ENCODE peak calls at places on chromosomes 13 and 19, in six cellular contexts. One of them, this sample, is unnamed. For H3K4me1, the result is how much of the 10 kb centered on the place peaks cover.

GRCh38 chr13:27622881-27623280 is 1.2 kb downstream of the POLR1D start:
- DNase-seq in Peyer's patch: no peak
- DNase-seq in astrocyte: no peak
- DNase-seq in GM23338: no peak
- DNase-seq in iPS DF 6.9: no peak
- DNase-seq in left ventricle myocardium inferior: no peak
- DNase-seq in this sample: no peak

GRCh38 chr13:20451397-20451796 is 74.3 kb downstream of the CRYL1 start:
- DNase-seq in Peyer's patch: no peak
- DNase-seq in astrocyte: no peak
- DNase-seq in GM23338: no peak
- DNase-seq in iPS DF 6.9: no peak
- DNase-seq in left ventricle myocardium inferior: no peak
- DNase-seq in this sample: no peak

GRCh38 chr13:40061466-40062450 is 406.3 kb downstream of the COG6 start:
- DNase-seq in Peyer's patch: no peak
- DNase-seq in astrocyte: peak
- DNase-seq in GM23338: no peak
- DNase-seq in iPS DF 6.9: no peak
- DNase-seq in left ventricle myocardium inferior: no peak
- DNase-seq in this sample: no peak

GRCh38 chr13:35527451-35527850 is 51.0 kb upstream of the MAB21L1 start:
- DNase-seq in Peyer's patch: no peak
- DNase-seq in astrocyte: no peak
- DNase-seq in GM23338: no peak
- DNase-seq in iPS DF 6.9: no peak
- DNase-seq in left ventricle myocardium inferior: no peak
- DNase-seq in this sample: no peak

GRCh38 chr13:109704771-109705628 is 81.4 kb downstream of the IRS2 start:
- DNase-seq in Peyer's patch: no peak
- DNase-seq in astrocyte: no peak
- DNase-seq in GM23338: no peak
- DNase-seq in iPS DF 6.9: no peak
- DNase-seq in left ventricle myocardium inferior: peak
- DNase-seq in this sample: no peak

GRCh38 chr19:1938071-1938470 is 2.9 kb upstream of the CSNK1G2 start:
- DNase-seq in Peyer's patch: no peak
- DNase-seq in astrocyte: no peak
- DNase-seq in GM23338: no peak
- DNase-seq in iPS DF 6.9: no peak
- DNase-seq in left ventricle myocardium inferior: no peak
- DNase-seq in this sample: no peak

GRCh38 chr13:59774511-59774911 is 389.2 kb downstream of the DIAPH3 start:
- DNase-seq in Peyer's patch: no peak
- DNase-seq in astrocyte: peak
- DNase-seq in GM23338: peak
- DNase-seq in iPS DF 6.9: no peak
- DNase-seq in left ventricle myocardium inferior: no peak
- DNase-seq in this sample: no peak

GRCh38 chr19:52689804-52690394 is 44.9 kb downstream of the ZNF611 start:
- DNase-seq in Peyer's patch: peak
- DNase-seq in astrocyte: no peak
- DNase-seq in GM23338: peak
- DNase-seq in iPS DF 6.9: no peak
- DNase-seq in left ventricle myocardium inferior: peak
- DNase-seq in this sample: peak

GRCh38 chr13:112768795-112769411 is 79.1 kb downstream of the ATP11A start:
- DNase-seq in Peyer's patch: no peak
- DNase-seq in astrocyte: no peak
- DNase-seq in GM23338: no peak
- DNase-seq in iPS DF 6.9: no peak
- DNase-seq in left ventricle myocardium inferior: peak
- DNase-seq in this sample: no peak

GRCh38 chr19:55641376-55642152 is 762 bp downstream of the ZNF580 start:
- DNase-seq in Peyer's patch: no peak
- DNase-seq in astrocyte: peak
- DNase-seq in GM23338: peak
- DNase-seq in iPS DF 6.9: no peak
- DNase-seq in left ventricle myocardium inferior: no peak
- DNase-seq in this sample: no peak

GRCh38 chr13:29901714-29902631 is 51.6 kb upstream of the UBL3 start:
- DNase-seq in Peyer's patch: no peak
- DNase-seq in astrocyte: peak
- DNase-seq in GM23338: no peak
- DNase-seq in iPS DF 6.9: no peak
- DNase-seq in left ventricle myocardium inferior: peak
- DNase-seq in this sample: peak

GRCh38 chr19:1849132-1849474 is 820 bp upstream of the REXO1 start:
- DNase-seq in Peyer's patch: no peak
- DNase-seq in astrocyte: no peak
- DNase-seq in GM23338: no peak
- DNase-seq in iPS DF 6.9: no peak
- DNase-seq in left ventricle myocardium inferior: no peak
- DNase-seq in this sample: no peak

GRCh38 chr13:38570706-38571105 is 116.2 kb upstream of the FREM2 start:
- DNase-seq in Peyer's patch: no peak
- DNase-seq in astrocyte: no peak
- DNase-seq in GM23338: no peak
- DNase-seq in iPS DF 6.9: no peak
- DNase-seq in left ventricle myocardium inferior: no peak
- DNase-seq in this sample: no peak

GRCh38 chr13:110716235-110716505 is 2.7 kb downstream of the ING1 start:
- DNase-seq in Peyer's patch: peak
- DNase-seq in astrocyte: no peak
- DNase-seq in GM23338: peak
- DNase-seq in iPS DF 6.9: no peak
- DNase-seq in left ventricle myocardium inferior: no peak
- DNase-seq in this sample: peak

GRCh38 chr19:49347835-49348234 is 12.6 kb downstream of the CD37 start:
- DNase-seq in Peyer's patch: no peak
- DNase-seq in astrocyte: peak
- DNase-seq in GM23338: peak
- DNase-seq in iPS DF 6.9: no peak
- DNase-seq in left ventricle myocardium inferior: no peak
- DNase-seq in this sample: no peak

GRCh38 chr13:75505327-75505726 is 23.4 kb upstream of the TBC1D4 start:
- DNase-seq in Peyer's patch: no peak
- DNase-seq in astrocyte: no peak
- DNase-seq in GM23338: no peak
- DNase-seq in iPS DF 6.9: no peak
- DNase-seq in left ventricle myocardium inferior: no peak
- DNase-seq in this sample: no peak

GRCh38 chr19:7636691-7637373 is at the start of gene STXBP2:
- DNase-seq in Peyer's patch: peak
- DNase-seq in astrocyte: no peak
- DNase-seq in GM23338: peak
- DNase-seq in iPS DF 6.9: no peak
- DNase-seq in left ventricle myocardium inferior: peak
- DNase-seq in this sample: peak

GRCh38 chr19:51710163-51710562 is 13.6 kb downstream of the HAS1 start:
- DNase-seq in Peyer's patch: no peak
- DNase-seq in astrocyte: peak
- DNase-seq in GM23338: no peak
- DNase-seq in iPS DF 6.9: no peak
- DNase-seq in left ventricle myocardium inferior: no peak
- DNase-seq in this sample: no peak

GRCh38 chr19:14672043-14672872 is 2.4 kb downstream of the ADGRE3 start:
- DNase-seq in Peyer's patch: no peak
- DNase-seq in astrocyte: no peak
- DNase-seq in GM23338: no peak
- DNase-seq in iPS DF 6.9: no peak
- DNase-seq in left ventricle myocardium inferior: no peak
- DNase-seq in this sample: no peak

GRCh38 chr13:74221752-74222151 is 87.5 kb upstream of the KLF12 start:
- DNase-seq in Peyer's patch: no peak
- DNase-seq in astrocyte: no peak
- DNase-seq in GM23338: no peak
- DNase-seq in iPS DF 6.9: no peak
- DNase-seq in left ventricle myocardium inferior: no peak
- DNase-seq in this sample: no peak

GRCh38 chr13:109862627-109863026 is 76.2 kb upstream of the IRS2 start:
- DNase-seq in Peyer's patch: no peak
- DNase-seq in astrocyte: peak
- DNase-seq in GM23338: no peak
- DNase-seq in iPS DF 6.9: no peak
- DNase-seq in left ventricle myocardium inferior: no peak
- DNase-seq in this sample: no peak

GRCh38 chr13:85148009-85148408 is 651.2 kb downstream of the SLITRK6 start:
- DNase-seq in Peyer's patch: no peak
- DNase-seq in astrocyte: peak
- DNase-seq in GM23338: peak
- DNase-seq in iPS DF 6.9: no peak
- DNase-seq in left ventricle myocardium inferior: no peak
- DNase-seq in this sample: no peak

GRCh38 chr19:47663911-47664771 is 49.1 kb upstream of the EHD2 start:
- DNase-seq in Peyer's patch: peak
- DNase-seq in astrocyte: peak
- DNase-seq in GM23338: no peak
- DNase-seq in iPS DF 6.9: no peak
- DNase-seq in left ventricle myocardium inferior: peak
- DNase-seq in this sample: no peak

GRCh38 chr19:3346677-3347353 is 19.6 kb upstream of the NFIC start:
- DNase-seq in Peyer's patch: no peak
- DNase-seq in astrocyte: no peak
- DNase-seq in GM23338: no peak
- DNase-seq in iPS DF 6.9: no peak
- DNase-seq in left ventricle myocardium inferior: peak
- DNase-seq in this sample: no peak

GRCh38 chr19:58538257-58539168 is 5.4 kb upstream of the TRIM28 start:
- DNase-seq in Peyer's patch: no peak
- DNase-seq in astrocyte: no peak
- DNase-seq in GM23338: peak
- DNase-seq in iPS DF 6.9: peak
- DNase-seq in left ventricle myocardium inferior: peak
- DNase-seq in this sample: no peak

GRCh38 chr19:53037101-53038097 is 7.1 kb upstream of the ERVV-2 start:
- DNase-seq in Peyer's patch: no peak
- DNase-seq in astrocyte: peak
- DNase-seq in GM23338: peak
- DNase-seq in iPS DF 6.9: no peak
- DNase-seq in left ventricle myocardium inferior: peak
- DNase-seq in this sample: no peak

GRCh38 chr19:328025-328505 is 16.5 kb downstream of the MIER2 start:
- DNase-seq in Peyer's patch: no peak
- DNase-seq in astrocyte: no peak
- DNase-seq in GM23338: no peak
- DNase-seq in iPS DF 6.9: no peak
- DNase-seq in left ventricle myocardium inferior: no peak
- DNase-seq in this sample: no peak

DNA sequence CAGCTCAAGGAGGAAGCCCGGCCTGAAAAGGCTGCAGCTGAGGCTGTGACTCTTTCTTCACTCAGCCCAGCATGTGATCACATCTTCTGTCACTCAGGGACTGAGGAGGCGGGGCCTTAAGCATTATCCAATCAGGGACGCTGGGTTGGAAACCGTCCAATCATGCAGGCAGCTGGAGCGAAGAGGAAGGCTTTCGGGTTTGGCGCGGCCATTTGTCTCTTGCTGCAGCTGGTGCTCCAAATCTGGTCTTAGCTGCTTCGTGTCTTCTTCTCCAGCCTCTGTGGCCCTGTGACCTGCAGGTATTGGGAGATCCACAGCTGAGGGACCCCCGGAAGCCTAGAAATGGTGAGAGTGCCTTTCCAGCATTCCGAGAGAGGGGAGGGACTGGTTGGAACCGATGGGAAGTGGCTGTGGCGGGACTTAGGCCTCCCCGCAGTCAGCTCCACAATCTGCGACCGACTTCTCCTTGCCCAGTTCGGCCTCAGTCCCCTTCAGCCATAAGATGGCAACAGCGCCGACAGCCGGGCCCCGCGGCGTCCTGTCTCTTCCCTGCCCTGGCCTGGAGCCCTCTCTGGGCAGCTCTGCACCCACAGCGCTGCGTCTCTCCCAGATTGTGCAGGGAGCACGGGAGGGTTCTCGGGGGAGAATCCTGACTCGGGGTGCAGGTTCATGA is at the start of gene ZNF90:
- DNase-seq in Peyer's patch: peak
- DNase-seq in astrocyte: peak
- DNase-seq in GM23338: peak
- DNase-seq in iPS DF 6.9: peak
- DNase-seq in left ventricle myocardium inferior: peak
- DNase-seq in this sample: peak
- H3K27ac ChIP-seq in Peyer's patch: peak
- H3K27ac ChIP-seq in astrocyte: no peak
- H3K27ac ChIP-seq in GM23338: peak
- H3K27ac ChIP-seq in iPS DF 6.9: no peak
- H3K27ac ChIP-seq in left ventricle myocardium inferior: peak
- H3K27ac ChIP-seq in this sample: no peak

DNA sequence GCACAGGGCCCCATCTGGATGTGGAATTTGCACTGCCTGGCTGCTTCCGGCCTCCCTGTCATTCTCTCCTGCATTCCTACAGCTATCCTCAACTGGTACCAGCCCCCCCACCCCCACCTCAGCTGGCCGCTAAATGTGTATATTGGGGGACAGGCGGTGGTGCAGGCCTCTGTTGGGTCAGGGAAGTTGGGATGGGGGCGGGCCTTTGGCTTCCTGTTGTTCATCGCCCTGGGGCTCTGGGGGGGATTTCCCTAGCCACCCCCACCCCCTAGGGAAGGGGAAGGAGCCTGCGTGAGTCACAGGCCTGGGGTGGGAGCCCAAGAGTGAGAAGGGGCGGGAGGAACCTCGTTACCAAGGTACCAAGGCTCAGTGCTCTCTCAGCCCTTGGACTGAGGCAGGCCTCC is 10.6 kb downstream of the POU2F2 start:
- DNase-seq in Peyer's patch: no peak
- DNase-seq in astrocyte: peak
- DNase-seq in GM23338: peak
- DNase-seq in iPS DF 6.9: no peak
- DNase-seq in left ventricle myocardium inferior: peak
- DNase-seq in this sample: peak
- H3K4me1 ChIP-seq in Peyer's patch: under half
- H3K4me1 ChIP-seq in astrocyte: under half
- H3K4me1 ChIP-seq in GM23338: under half
- H3K4me1 ChIP-seq in iPS DF 6.9: under half
- H3K4me1 ChIP-seq in left ventricle myocardium inferior: under half
- H3K4me1 ChIP-seq in this sample: under half

GRCh38 chr19:35116085-35116801 is 620 bp downstream of the FXYD3 start:
- DNase-seq in Peyer's patch: peak
- DNase-seq in astrocyte: no peak
- DNase-seq in GM23338: no peak
- DNase-seq in iPS DF 6.9: no peak
- DNase-seq in left ventricle myocardium inferior: no peak
- DNase-seq in this sample: no peak
- H3K4me3 ChIP-seq in Peyer's patch: peak
- H3K4me3 ChIP-seq in astrocyte: no peak
- H3K4me3 ChIP-seq in GM23338: no peak
- H3K4me3 ChIP-seq in iPS DF 6.9: no peak
- H3K4me3 ChIP-seq in left ventricle myocardium inferior: peak
- H3K4me3 ChIP-seq in this sample: no peak

DNA sequence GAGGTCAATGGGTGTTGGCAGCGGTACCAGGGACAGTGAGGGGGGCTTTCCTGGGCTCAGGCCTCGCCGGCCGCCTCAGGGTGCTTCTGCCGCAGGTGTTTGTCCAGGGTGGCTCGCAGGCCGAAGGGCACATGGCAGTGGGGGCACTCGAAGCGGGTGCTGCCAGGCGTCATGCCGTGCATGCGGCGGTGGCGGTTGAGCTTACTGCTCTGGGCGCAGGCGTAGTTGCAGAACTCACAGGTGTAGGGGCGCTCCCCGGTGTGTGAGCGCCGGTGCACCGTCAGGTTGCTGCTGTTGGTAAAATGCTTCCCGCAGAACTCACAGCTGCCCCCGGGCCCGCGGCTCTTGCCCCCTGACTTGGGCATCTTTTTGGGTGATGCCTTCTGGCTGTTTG is 4.7 kb downstream of the ZNF296 start:
- DNase-seq in Peyer's patch: no peak
- DNase-seq in astrocyte: no peak
- DNase-seq in GM23338: no peak
- DNase-seq in iPS DF 6.9: no peak
- DNase-seq in left ventricle myocardium inferior: no peak
- DNase-seq in this sample: no peak
- H3K27ac ChIP-seq in Peyer's patch: no peak
- H3K27ac ChIP-seq in astrocyte: no peak
- H3K27ac ChIP-seq in GM23338: no peak
- H3K27ac ChIP-seq in iPS DF 6.9: no peak
- H3K27ac ChIP-seq in left ventricle myocardium inferior: no peak
- H3K27ac ChIP-seq in this sample: no peak